ENCODE peak calls at places on chromosomes 3 and 15, in nine cellular contexts. Z is Panc1, H is neural progenitor cell, S is lung, T is GM23338, V is body of pancreas, F is kidney, Y is psoas muscle, P is uterus. G is an unnamed sample.
A peak's percentile ranks its signal among the peaks of the same experiment; 100 is the strongest.

GRCh38 chr3:135559802-135560201 is 405.7 kb upstream of the PPP2R3A start:
- DNase-seq in F (no peak), S (no peak), H (no peak), P (no peak), Z (no peak), T (no peak), Y (no peak), V (no peak), G (no peak)

GRCh38 chr3:126351086-126351770 is 6.0 kb downstream of the KLF15 start:
- DNase-seq in H (no peak), P (peak; percentile 8), V (no peak), Z (no peak), F (peak; percentile 50), T (no peak), Y (peak; percentile 42), S (no peak), G (no peak)

GRCh38 chr15:50235794-50236193 is 29.7 kb downstream of the HDC start:
- DNase-seq in S (no peak), Y (no peak), F (no peak), T (no peak), P (no peak), H (no peak), V (no peak), Z (no peak), G (no peak)

GRCh38 chr3:117553461-117553860 is 843.9 kb downstream of the TUSC7 start:
- DNase-seq in F (no peak), P (no peak), H (no peak), V (no peak), Y (no peak), S (no peak), T (no peak), Z (no peak), G (no peak)

GRCh38 chr15:34855893-34856292 is 60.5 kb upstream of the ACTC1 start:
- DNase-seq in Z (no peak), T (no peak), F (no peak), S (no peak), V (no peak), H (no peak), P (no peak), Y (no peak), G (no peak)

GRCh38 chr15:33194237-33194636 is 277 bp downstream of the FMN1 start:
- DNase-seq in Z (no peak), T (peak; percentile 35), S (no peak), P (no peak), V (no peak), F (peak; percentile 66), Y (peak; percentile 51), H (peak; percentile 57), G (no peak)

GRCh38 chr3:189157232-189158007 is 14.4 kb upstream of the TPRG1 start:
- DNase-seq in H (no peak), S (no peak), Z (no peak), P (no peak), T (no peak), V (no peak), F (no peak), Y (no peak), G (no peak)

GRCh38 chr15:44670087-44670945 is 6.9 kb upstream of the SPG11 start:
- DNase-seq in F (no peak), H (no peak), P (no peak), T (no peak), V (no peak), Z (no peak), S (no peak), Y (no peak), G (no peak)

GRCh38 chr3:193997228-193998192 is 138.4 kb upstream of the HES1 start:
- DNase-seq in T (no peak), H (no peak), S (no peak), Z (no peak), V (peak; percentile 30), Y (peak; percentile 77), F (no peak), P (no peak), G (no peak)

GRCh38 chr3:4928277-4928789 is 50.9 kb upstream of the BHLHE40 start:
- DNase-seq in H (no peak), P (no peak), Z (no peak), V (no peak), S (no peak), T (no peak), Y (no peak), F (no peak), G (no peak)

GRCh38 chr3:29083607-29084120 is 197.2 kb upstream of the RBMS3 start:
- DNase-seq in Z (no peak), S (no peak), H (no peak), V (no peak), P (no peak), F (no peak), Y (no peak), T (no peak), G (no peak)

GRCh38 chr15:59501531-59502113 is 63.6 kb downstream of the FAM81A start:
- DNase-seq in S (no peak), H (peak; percentile 78), T (peak; percentile 85), F (no peak), V (peak; percentile 63), Y (no peak), P (no peak), Z (peak; percentile 48), G (no peak)

GRCh38 chr3:157443873-157444770 is 7.5 kb downstream of the PTX3 start:
- DNase-seq in S (no peak), Y (no peak), T (no peak), P (no peak), F (no peak), Z (no peak), H (no peak), V (no peak), G (no peak)

GRCh38 chr3:62604301-62604700 is 231.0 kb upstream of the FEZF2 start:
- DNase-seq in S (no peak), H (no peak), F (no peak), V (no peak), Z (peak; percentile 53), Y (no peak), T (no peak), P (no peak), G (no peak)

GRCh38 chr3:141486416-141486734 is 452 bp upstream of the RASA2 start:
- DNase-seq in S (no peak), P (no peak), Y (no peak), F (no peak), Z (no peak), V (no peak), T (no peak), H (no peak), G (no peak)

DNA sequence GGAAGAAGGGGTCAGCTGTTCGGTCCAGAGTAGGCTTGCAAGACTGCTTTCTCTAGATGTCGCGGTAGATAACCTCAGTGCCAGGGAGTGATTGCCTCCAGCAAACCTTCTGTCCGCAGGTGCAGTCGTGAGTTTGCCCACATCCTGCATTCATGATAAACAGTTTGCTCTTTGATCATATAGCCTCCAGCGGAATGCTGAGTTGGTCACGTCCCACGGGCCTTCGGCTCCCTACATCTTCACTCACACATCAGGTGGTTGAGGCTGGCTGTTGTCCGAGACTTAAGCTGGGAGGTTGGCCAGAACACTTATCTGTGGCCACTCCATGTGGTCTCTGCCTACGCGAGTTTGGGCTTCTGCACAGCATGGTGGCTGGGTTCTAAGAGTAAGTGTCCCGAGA is 62.1 kb upstream of the NR2C2 start:
- DNase-seq in P (no peak), V (no peak), S (no peak), H (no peak), T (no peak), F (no peak), Z (no peak), Y (no peak), G (no peak)
- H3K4me1 ChIP-seq in P (no peaks in the 10 kb centered on the region), V (no peaks in the 10 kb centered on the region), S (peaks cover 5% of the 10 kb centered on the region), H (no peaks in the 10 kb centered on the region), T (no peaks in the 10 kb centered on the region), F (no peaks in the 10 kb centered on the region), Z (no peaks in the 10 kb centered on the region), Y (peaks cover 7% of the 10 kb centered on the region), G (peaks cover 56% of the 10 kb centered on the region)

GRCh38 chr15:52224211-52224610 is 33.0 kb upstream of the GNB5 start:
- DNase-seq in F (no peak), S (no peak), Y (no peak), V (no peak), Z (no peak), H (no peak), P (no peak), T (no peak), G (no peak)

GRCh38 chr15:52220251-52220650 is 29.1 kb upstream of the GNB5 start:
- DNase-seq in Z (no peak), T (no peak), Y (no peak), S (no peak), F (no peak), H (no peak), P (no peak), V (no peak), G (no peak)

GRCh38 chr15:52220896-52221660 is 29.9 kb upstream of the GNB5 start:
- DNase-seq in V (no peak), T (no peak), P (no peak), H (no peak), Y (no peak), Z (no peak), F (no peak), S (no peak), G (no peak)

GRCh38 chr15:52218816-52219215 is 27.6 kb upstream of the GNB5 start:
- DNase-seq in T (no peak), H (no peak), P (no peak), V (no peak), F (no peak), Y (no peak), S (no peak), Z (no peak), G (no peak)

GRCh38 chr15:52221730-52222129 is 30.5 kb upstream of the GNB5 start:
- DNase-seq in F (no peak), H (no peak), Y (no peak), V (no peak), T (no peak), Z (no peak), P (no peak), S (no peak), G (peak; percentile 13)
- H3K27ac ChIP-seq in F (no peak overlapping the region), H (no peak overlapping the region), Y (no peak overlapping the region), V (no peak overlapping the region), T (peak overlapping the region; percentile 32), Z (no peak overlapping the region), P (no peak overlapping the region), S (no peak overlapping the region), G (peak overlapping the region; percentile 15)

GRCh38 chr3:99960123-99960878 is 142.6 kb downstream of the CMSS1 start:
- DNase-seq in T (no peak), Z (no peak), Y (no peak), F (no peak), S (no peak), H (no peak), P (no peak), V (no peak), G (no peak)
- H3K4me3 ChIP-seq in T (no peak overlapping the region), Z (no peak overlapping the region), Y (peak overlapping the region; percentile 12), F (no peak overlapping the region), S (no peak overlapping the region), H (no peak overlapping the region), P (peak overlapping the region; percentile 5), V (no peak overlapping the region), G (no peak overlapping the region)

DNA sequence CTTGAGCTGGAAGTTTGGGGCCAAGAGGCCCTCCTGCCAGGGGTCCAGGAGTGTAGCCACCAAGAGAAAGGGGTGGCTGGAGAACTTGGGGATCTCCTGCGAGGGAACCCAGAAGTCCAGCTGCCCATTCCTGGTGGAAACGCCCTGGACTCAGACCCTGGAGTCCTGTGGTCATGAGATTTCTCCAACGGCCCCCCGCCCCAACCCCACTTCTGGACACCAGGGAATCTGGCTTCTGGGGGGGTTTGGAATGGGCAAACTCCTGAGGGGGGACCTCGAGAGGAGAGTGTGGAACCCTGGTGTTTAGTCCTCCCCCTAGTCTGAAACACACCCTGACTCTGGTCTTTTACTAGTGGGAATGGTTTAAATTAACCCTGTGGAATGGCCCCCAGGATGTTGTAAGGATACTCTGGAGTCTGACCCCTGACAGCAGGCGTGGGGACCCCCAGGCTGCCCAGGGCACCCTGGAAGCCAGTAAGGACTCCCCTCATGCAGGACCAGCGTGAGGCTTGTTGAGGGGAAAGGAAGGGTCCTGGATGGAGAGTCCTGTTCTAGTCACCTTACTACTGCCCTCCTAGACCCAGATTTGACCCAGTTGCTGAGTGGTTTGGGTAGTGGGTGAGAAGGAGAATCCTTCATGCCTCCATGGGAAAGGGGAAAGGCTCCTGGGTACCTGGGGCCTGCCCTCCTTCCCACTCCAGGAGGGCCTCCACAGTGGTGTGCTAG is 540 bp downstream of the KLHDC8B start:
- DNase-seq in F (peak; percentile 74), Y (no peak), H (no peak), P (no peak), V (no peak), S (no peak), Z (no peak), T (no peak), G (peak; percentile 5)
- H3K4me1 ChIP-seq in F (peaks cover 33% of the 10 kb centered on the region), Y (peaks cover 27% of the 10 kb centered on the region), H (peaks cover 31% of the 10 kb centered on the region), P (peaks cover 5% of the 10 kb centered on the region), V (peaks cover 36% of the 10 kb centered on the region), S (peaks cover 22% of the 10 kb centered on the region), Z (peaks cover 6% of the 10 kb centered on the region), T (peaks cover 9% of the 10 kb centered on the region), G (peaks cover 21% of the 10 kb centered on the region)